ENCODE peak calls at places on chromosomes 13 and 19, in four cellular contexts. One of them, this sample, is unnamed.

GRCh38 chr13:99031725-99032298 is 53.9 kb upstream of the DOCK9 start:
- DNase-seq in transverse colon: no peak
- DNase-seq in HCT116: no peak
- DNase-seq in BJ: no peak
- DNase-seq in this sample: no peak

GRCh38 chr19:34085336-34085735 is 87.0 kb upstream of the LSM14A start:
- DNase-seq in transverse colon: no peak
- DNase-seq in HCT116: no peak
- DNase-seq in BJ: no peak
- DNase-seq in this sample: no peak

GRCh38 chr13:26679945-26680516 is 80.6 kb downstream of the GPR12 start:
- DNase-seq in HCT116: no peak
- DNase-seq in transverse colon: no peak
- DNase-seq in BJ: no peak
- DNase-seq in this sample: no peak

GRCh38 chr19:1847684-1848398 is 442 bp downstream of the REXO1 start:
- DNase-seq in HCT116: no peak
- DNase-seq in BJ: no peak
- DNase-seq in transverse colon: peak
- DNase-seq in this sample: no peak

GRCh38 chr19:28067882-28068281 is 1145.1 kb downstream of the UQCRFS1 start:
- DNase-seq in transverse colon: no peak
- DNase-seq in HCT116: no peak
- DNase-seq in BJ: no peak
- DNase-seq in this sample: no peak

GRCh38 chr19:46404884-46405658 is 8.3 kb downstream of the CCDC8 start:
- DNase-seq in BJ: no peak
- DNase-seq in HCT116: no peak
- DNase-seq in transverse colon: no peak
- DNase-seq in this sample: no peak

GRCh38 chr19:48754950-48755645 is at the start of gene FGF21:
- DNase-seq in HCT116: no peak
- DNase-seq in transverse colon: no peak
- DNase-seq in BJ: no peak
- DNase-seq in this sample: peak

GRCh38 chr13:94776956-94777355 is 64.6 kb upstream of the SOX21 start:
- DNase-seq in transverse colon: no peak
- DNase-seq in BJ: no peak
- DNase-seq in HCT116: no peak
- DNase-seq in this sample: no peak

GRCh38 chr19:1851581-1852293 is 3.5 kb upstream of the REXO1 start:
- DNase-seq in transverse colon: no peak
- DNase-seq in BJ: no peak
- DNase-seq in HCT116: no peak
- DNase-seq in this sample: peak

GRCh38 chr19:2315818-2316353 is 7.9 kb upstream of the LINGO3 start:
- DNase-seq in HCT116: no peak
- DNase-seq in transverse colon: peak
- DNase-seq in BJ: no peak
- DNase-seq in this sample: no peak

GRCh38 chr13:101465877-101466276 is 13.4 kb downstream of the ITGBL1 start:
- DNase-seq in HCT116: no peak
- DNase-seq in BJ: no peak
- DNase-seq in transverse colon: no peak
- DNase-seq in this sample: no peak

GRCh38 chr19:37655689-37656491 is 625 bp upstream of the ZFP30 start:
- DNase-seq in BJ: peak
- DNase-seq in transverse colon: peak
- DNase-seq in HCT116: peak
- DNase-seq in this sample: peak

GRCh38 chr19:52492201-52492960 is 35.1 kb upstream of the ZNF808 start:
- DNase-seq in BJ: no peak
- DNase-seq in transverse colon: no peak
- DNase-seq in HCT116: no peak
- DNase-seq in this sample: no peak

GRCh38 chr13:102817241-102817640 is 18.3 kb downstream of the BIVM start:
- DNase-seq in BJ: no peak
- DNase-seq in transverse colon: no peak
- DNase-seq in HCT116: no peak
- DNase-seq in this sample: no peak

GRCh38 chr19:28292822-28293500 is 920.0 kb downstream of the UQCRFS1 start:
- DNase-seq in HCT116: no peak
- DNase-seq in transverse colon: no peak
- DNase-seq in BJ: no peak
- DNase-seq in this sample: no peak

GRCh38 chr13:20995245-20995829 is 66.0 kb downstream of the LATS2 start:
- DNase-seq in transverse colon: no peak
- DNase-seq in HCT116: no peak
- DNase-seq in BJ: no peak
- DNase-seq in this sample: no peak

GRCh38 chr19:3698386-3698950 is 1.8 kb downstream of the PIP5K1C start:
- DNase-seq in transverse colon: no peak
- DNase-seq in HCT116: no peak
- DNase-seq in BJ: no peak
- DNase-seq in this sample: no peak

GRCh38 chr19:49150106-49150943 is 4.9 kb downstream of the HRC start:
- DNase-seq in BJ: no peak
- DNase-seq in transverse colon: peak
- DNase-seq in HCT116: peak
- DNase-seq in this sample: no peak

GRCh38 chr13:87680298-87680697 is 9.1 kb downstream of the SLITRK5 start:
- DNase-seq in HCT116: no peak
- DNase-seq in transverse colon: no peak
- DNase-seq in BJ: no peak
- DNase-seq in this sample: no peak

GRCh38 chr13:36357692-36358091 is 11.5 kb upstream of the SPART start:
- DNase-seq in BJ: no peak
- DNase-seq in transverse colon: no peak
- DNase-seq in HCT116: no peak
- DNase-seq in this sample: no peak

GRCh38 chr13:110448230-110448629 is 113.3 kb downstream of the RAB20 start:
- DNase-seq in HCT116: peak
- DNase-seq in BJ: peak
- DNase-seq in transverse colon: no peak
- DNase-seq in this sample: no peak

GRCh38 chr19:18274303-18274775 is at the start of gene IQCN:
- DNase-seq in transverse colon: peak
- DNase-seq in HCT116: no peak
- DNase-seq in BJ: no peak
- DNase-seq in this sample: no peak

GRCh38 chr19:48244289-48244688 is 11.4 kb downstream of the CARD8 start:
- DNase-seq in HCT116: no peak
- DNase-seq in BJ: no peak
- DNase-seq in transverse colon: no peak
- DNase-seq in this sample: peak

GRCh38 chr13:94329754-94330551 is 149.5 kb downstream of the DCT start:
- DNase-seq in HCT116: no peak
- DNase-seq in BJ: peak
- DNase-seq in transverse colon: no peak
- DNase-seq in this sample: no peak

GRCh38 chr13:93956416-93956815 is 523.1 kb downstream of the DCT start:
- DNase-seq in transverse colon: no peak
- DNase-seq in HCT116: no peak
- DNase-seq in BJ: no peak
- DNase-seq in this sample: no peak

GRCh38 chr13:23652909-23653726 is 82.9 kb downstream of the TNFRSF19 start:
- DNase-seq in BJ: no peak
- DNase-seq in transverse colon: no peak
- DNase-seq in HCT116: no peak
- DNase-seq in this sample: no peak

GRCh38 chr19:47056416-47056815 is 8.0 kb upstream of the TMEM160 start:
- DNase-seq in BJ: no peak
- DNase-seq in transverse colon: no peak
- DNase-seq in HCT116: no peak
- DNase-seq in this sample: no peak

GRCh38 chr19:48968813-48969218 is 3.7 kb downstream of the FTL start:
- DNase-seq in BJ: no peak
- DNase-seq in HCT116: no peak
- DNase-seq in transverse colon: no peak
- DNase-seq in this sample: no peak

GRCh38 chr13:93025984-93026383 is 200.6 kb upstream of the GPC6 start:
- DNase-seq in transverse colon: no peak
- DNase-seq in BJ: no peak
- DNase-seq in HCT116: no peak
- DNase-seq in this sample: no peak

GRCh38 chr19:14467816-14468215 is 7.3 kb downstream of the PTGER1 start:
- DNase-seq in BJ: no peak
- DNase-seq in transverse colon: no peak
- DNase-seq in HCT116: no peak
- DNase-seq in this sample: no peak

GRCh38 chr19:47168065-47168464 is 37.4 kb downstream of the SAE1 start:
- DNase-seq in transverse colon: no peak
- DNase-seq in HCT116: no peak
- DNase-seq in BJ: no peak
- DNase-seq in this sample: no peak

GRCh38 chr13:28534210-28534609 is 39.3 kb upstream of the FLT1 start:
- DNase-seq in HCT116: no peak
- DNase-seq in BJ: no peak
- DNase-seq in transverse colon: no peak
- DNase-seq in this sample: no peak

GRCh38 chr13:74204606-74205312 is 70.6 kb upstream of the KLF12 start:
- DNase-seq in HCT116: no peak
- DNase-seq in BJ: no peak
- DNase-seq in transverse colon: no peak
- DNase-seq in this sample: no peak

GRCh38 chr13:97723655-97724054 is 229.8 kb upstream of the IPO5 start:
- DNase-seq in BJ: no peak
- DNase-seq in HCT116: no peak
- DNase-seq in transverse colon: no peak
- DNase-seq in this sample: no peak

GRCh38 chr19:42177686-42178019 is 39.8 kb downstream of the DEDD2 start:
- DNase-seq in transverse colon: no peak
- DNase-seq in BJ: no peak
- DNase-seq in HCT116: no peak
- DNase-seq in this sample: no peak
- H3K4me3 ChIP-seq in transverse colon: no peak
- H3K4me3 ChIP-seq in BJ: no peak
- H3K4me3 ChIP-seq in HCT116: no peak
- H3K4me3 ChIP-seq in this sample: no peak

GRCh38 chr13:113638173-113638746 is 19.7 kb downstream of the ATP4B start:
- DNase-seq in BJ: no peak
- DNase-seq in transverse colon: peak
- DNase-seq in HCT116: no peak
- DNase-seq in this sample: no peak
- H3K4me3 ChIP-seq in BJ: no peak
- H3K4me3 ChIP-seq in transverse colon: no peak
- H3K4me3 ChIP-seq in HCT116: no peak
- H3K4me3 ChIP-seq in this sample: no peak

GRCh38 chr19:9700229-9700981 is 25.5 kb upstream of the ZNF562 start:
- DNase-seq in transverse colon: no peak
- DNase-seq in BJ: no peak
- DNase-seq in HCT116: no peak
- DNase-seq in this sample: no peak
- H3K4me3 ChIP-seq in transverse colon: no peak
- H3K4me3 ChIP-seq in BJ: no peak
- H3K4me3 ChIP-seq in HCT116: no peak
- H3K4me3 ChIP-seq in this sample: no peak

GRCh38 chr19:44706506-44707236 is 7.7 kb downstream of the CEACAM16 start:
- DNase-seq in BJ: no peak
- DNase-seq in transverse colon: no peak
- DNase-seq in HCT116: no peak
- DNase-seq in this sample: no peak

GRCh38 chr19:44708940-44709339 is 10.0 kb downstream of the CEACAM16 start:
- DNase-seq in transverse colon: no peak
- DNase-seq in HCT116: no peak
- DNase-seq in BJ: no peak
- DNase-seq in this sample: no peak

GRCh38 chr19:44707794-44708193 is 8.8 kb downstream of the CEACAM16 start:
- DNase-seq in HCT116: no peak
- DNase-seq in transverse colon: no peak
- DNase-seq in BJ: no peak
- DNase-seq in this sample: no peak

GRCh38 chr19:44712864-44713515 is 14.0 kb downstream of the CEACAM16 start:
- DNase-seq in HCT116: no peak
- DNase-seq in transverse colon: no peak
- DNase-seq in BJ: no peak
- DNase-seq in this sample: no peak

DNA sequence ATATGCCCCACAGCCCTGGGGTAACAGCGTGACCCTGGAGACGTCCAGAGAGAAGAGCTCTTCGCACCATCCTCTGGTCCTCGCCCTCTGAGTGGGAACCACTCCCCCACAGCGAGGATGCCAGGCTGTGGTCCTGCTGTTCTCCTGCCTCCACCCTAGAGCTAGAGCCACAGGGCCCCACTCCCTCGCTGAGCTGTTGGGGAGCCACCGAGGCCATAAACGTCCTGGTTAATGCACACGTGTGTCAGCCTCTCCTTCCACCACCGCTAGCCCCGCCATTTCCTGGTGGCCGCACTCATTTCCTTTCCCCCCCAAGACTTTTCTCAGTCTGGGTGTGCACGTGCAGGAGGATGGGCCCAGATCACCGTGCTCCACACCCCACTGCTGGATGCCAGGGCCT is 11.5 kb downstream of the CEACAM16 start:
- DNase-seq in BJ: no peak
- DNase-seq in transverse colon: no peak
- DNase-seq in HCT116: no peak
- DNase-seq in this sample: no peak
- H3K4me3 ChIP-seq in BJ: no peak
- H3K4me3 ChIP-seq in transverse colon: no peak
- H3K4me3 ChIP-seq in HCT116: no peak
- H3K4me3 ChIP-seq in this sample: no peak

GRCh38 chr13:111534646-111535461 is 214.4 kb downstream of the TEX29 start:
- DNase-seq in transverse colon: no peak
- DNase-seq in HCT116: no peak
- DNase-seq in BJ: no peak
- DNase-seq in this sample: no peak

GRCh38 chr13:111530137-111530536 is 209.7 kb downstream of the TEX29 start:
- DNase-seq in BJ: no peak
- DNase-seq in transverse colon: no peak
- DNase-seq in HCT116: no peak
- DNase-seq in this sample: no peak

GRCh38 chr13:111533900-111534645 is 213.6 kb downstream of the TEX29 start:
- DNase-seq in transverse colon: no peak
- DNase-seq in BJ: no peak
- DNase-seq in HCT116: no peak
- DNase-seq in this sample: no peak

GRCh38 chr13:111531505-111531904 is 211.1 kb downstream of the TEX29 start:
- DNase-seq in BJ: no peak
- DNase-seq in transverse colon: no peak
- DNase-seq in HCT116: peak
- DNase-seq in this sample: no peak

DNA sequence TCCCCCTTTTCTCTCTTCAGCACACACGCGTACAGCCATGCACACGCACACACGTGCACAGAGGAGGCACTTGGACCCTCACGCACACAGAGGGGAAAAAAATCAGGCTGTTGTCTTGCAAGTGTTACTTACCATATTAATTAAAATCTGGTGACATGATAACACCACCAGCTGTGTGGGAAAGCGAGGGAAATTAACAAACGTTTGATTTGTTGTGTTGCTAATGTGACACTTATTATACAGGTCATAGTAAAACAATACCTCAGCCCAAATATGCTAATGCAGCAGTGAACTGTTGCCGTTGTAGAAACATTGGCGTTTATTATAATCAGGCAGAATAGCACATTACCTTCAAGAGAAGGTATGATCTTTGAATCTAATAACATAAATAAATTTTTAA is 211.7 kb downstream of the TEX29 start:
- DNase-seq in BJ: no peak
- DNase-seq in HCT116: no peak
- DNase-seq in transverse colon: no peak
- DNase-seq in this sample: no peak
- H3K4me3 ChIP-seq in BJ: no peak
- H3K4me3 ChIP-seq in HCT116: no peak
- H3K4me3 ChIP-seq in transverse colon: no peak
- H3K4me3 ChIP-seq in this sample: no peak

This sample was measured in Jurkat, Clone E6-1.